ENCODE peak calls at places on chromosomes 2 and 18, in seven cellular contexts. P is psoas muscle, V is BJ, L is ascending aorta, D is astrocyte of the spinal cord, I is brain microvascular endothelial cell, Q is type B pancreatic cell. S is an unnamed sample.

GRCh38 chr2:195758846-195759245 is 101.8 kb downstream of the SLC39A10 start:
- DNase-seq in P (no peak), V (no peak), L (no peak), D (no peak), I (no peak), Q (no peak), S (no peak)

GRCh38 chr2:41832218-41832617 is 215.6 kb upstream of the PKDCC start:
- DNase-seq in P (no peak), V (no peak), L (no peak), D (no peak), I (no peak), Q (no peak), S (no peak)

GRCh38 chr2:238938460-238939055 is 90.7 kb downstream of the TWIST2 start:
- DNase-seq in P (peak), V (peak), L (no peak), D (peak), I (no peak), Q (peak), S (peak)

GRCh38 chr2:188478724-188479123 is 187.1 kb downstream of the GULP1 start:
- DNase-seq in P (no peak), V (no peak), L (no peak), D (no peak), I (no peak), Q (no peak), S (no peak)

GRCh38 chr2:182593394-182593707 is 122.7 kb upstream of the DNAJC10 start:
- DNase-seq in P (no peak), V (peak), L (no peak), D (peak), I (peak), Q (no peak), S (peak)

GRCh38 chr2:691825-692224 is 14.6 kb upstream of the TMEM18 start:
- DNase-seq in P (peak), V (no peak), L (no peak), D (no peak), I (no peak), Q (no peak), S (no peak)

GRCh38 chr2:9112079-9112721 is 94.4 kb upstream of the ASAP2 start:
- DNase-seq in P (no peak), V (peak), L (peak), D (peak), I (peak), Q (no peak), S (peak)

GRCh38 chr2:230335461-230335863 is 8.5 kb downstream of the SP140L start:
- DNase-seq in P (no peak), V (no peak), L (no peak), D (no peak), I (no peak), Q (no peak), S (no peak)

GRCh38 chr2:10494351-10495066 is 46.4 kb upstream of the ODC1 start:
- DNase-seq in P (no peak), V (no peak), L (no peak), D (no peak), I (no peak), Q (no peak), S (no peak)

GRCh38 chr2:183671233-183671632 is 547.0 kb downstream of the NUP35 start:
- DNase-seq in P (no peak), V (no peak), L (no peak), D (no peak), I (no peak), Q (no peak), S (no peak)

GRCh38 chr2:112005391-112006075 is 49.5 kb upstream of the TMEM87B start:
- DNase-seq in P (no peak), V (no peak), L (no peak), D (no peak), I (no peak), Q (no peak), S (no peak)

DNA sequence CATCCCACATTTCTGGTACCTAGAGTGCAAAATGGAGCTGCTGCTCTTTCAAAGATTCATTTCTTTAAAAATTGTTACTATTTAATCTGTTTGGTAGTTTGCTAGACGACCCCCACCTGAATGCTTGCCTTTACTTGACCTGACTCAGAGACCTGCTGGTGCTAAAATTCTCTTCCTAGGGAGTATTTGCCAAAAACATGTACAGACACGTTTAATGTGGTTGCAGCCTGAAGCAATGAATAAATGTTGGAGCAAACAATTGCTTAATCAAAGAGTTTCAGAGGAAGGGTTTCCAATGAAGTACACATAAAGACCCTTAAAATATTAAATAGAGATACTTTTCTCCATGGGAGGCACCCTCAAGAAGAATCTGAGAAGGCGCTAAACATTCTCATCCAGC is 734.4 kb downstream of the CBLN2 start:
- DNase-seq in P (no peak), V (no peak), L (no peak), D (no peak), I (no peak), Q (no peak), S (no peak)
- TF ChIP-seq CTCF in P (no peak), V (no peak), L (no peak), D (no peak), I (no peak), Q (no peak), S (no peak)

GRCh38 chr2:100562613-100563406 is at the start of gene PDCL3:
- DNase-seq in P (peak), V (peak), L (peak), D (peak), I (peak), Q (peak), S (peak)
- TF ChIP-seq CTCF in P (no peak), V (peak), L (no peak), D (peak), I (no peak), Q (no peak), S (peak)

GRCh38 chr2:218383892-218384519 is 1.9 kb downstream of the SLC11A1 start:
- DNase-seq in P (no peak), V (no peak), L (no peak), D (no peak), I (no peak), Q (no peak), S (no peak)
- TF ChIP-seq CTCF in P (no peak), V (no peak), L (no peak), D (no peak), I (no peak), Q (no peak), S (no peak)

DNA sequence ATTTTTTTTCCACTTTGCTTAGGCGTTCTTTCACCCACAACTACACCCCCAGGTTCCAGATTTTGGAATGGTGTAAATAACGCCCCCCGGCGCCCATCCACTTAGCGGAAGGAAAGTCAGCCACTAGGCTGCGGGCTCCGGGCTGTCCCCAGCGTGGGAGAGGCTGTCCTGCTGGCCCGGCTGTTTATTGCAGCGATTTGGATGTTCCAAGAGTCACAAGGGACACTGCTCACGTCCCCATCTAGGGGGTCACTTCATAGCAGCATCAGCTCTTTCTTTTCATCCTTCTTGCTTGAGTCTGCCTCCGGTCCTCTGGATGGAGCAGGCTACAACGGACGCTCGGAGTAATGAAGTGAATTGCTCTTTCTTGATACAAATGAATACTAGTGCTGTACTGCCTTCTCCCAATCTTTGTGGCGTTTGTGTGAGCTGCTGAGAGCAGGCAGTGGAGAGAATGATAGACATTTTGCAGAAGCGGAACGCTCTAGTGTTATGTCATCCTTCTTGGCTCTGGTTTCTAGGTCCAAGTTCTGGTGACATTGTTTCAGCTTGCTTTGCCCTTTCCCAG is 50.7 kb upstream of the PAIP2B start:
- DNase-seq in P (peak), V (no peak), L (no peak), D (peak), I (peak), Q (no peak), S (no peak)
- TF ChIP-seq CTCF in P (peak), V (peak), L (no peak), D (peak), I (peak), Q (peak), S (peak)

GRCh38 chr18:59664329-59664728 is 32.9 kb downstream of the CCBE1 start:
- DNase-seq in P (no peak), V (no peak), L (no peak), D (no peak), I (no peak), Q (no peak), S (no peak)
- TF ChIP-seq CTCF in P (no peak), V (no peak), L (no peak), D (no peak), I (no peak), Q (no peak), S (no peak)

S was measured in HFFc6.